ENCODE peak calls at places on chromosomes 1 and 21, in seven cellular contexts. W is activated naive CD4-positive, alpha-beta T cell treated with anti-CD3 and anti-CD28 coated beads, Interleukin-2, amount 10 ng/mL, durations not matched to agents 7 days and 5 days; K is skeletal muscle cell; L is ACHN; I is trophoblast cell; X is T-helper 2 cell; H is tibial nerve. Z is an unnamed sample.

GRCh38 chr1:228555074-228555989 is 68.2 kb downstream of the RNF187 start:
- DNase-seq in W (no peak), K (no peak), L (no peak), I (no peak), X (no peak), H (no peak), Z (no peak)

GRCh38 chr1:236659792-236660587 is 26.3 kb upstream of the ACTN2 start:
- DNase-seq in W (no peak), K (no peak), L (no peak), I (no peak), X (no peak), H (no peak), Z (no peak)

GRCh38 chr1:220787069-220787614 is 429 bp downstream of the MTARC1 start:
- DNase-seq in W (no peak), K (no peak), L (peak; percentile 27), I (peak; percentile 84), X (no peak), H (no peak), Z (no peak)

GRCh38 chr1:166952002-166952746 is 23.2 kb downstream of the ILDR2 start:
- DNase-seq in W (no peak), K (peak; percentile 45), L (no peak), I (no peak), X (no peak), H (no peak), Z (no peak)

GRCh38 chr21:36701912-36702621 is 3.2 kb downstream of the SIM2 start:
- DNase-seq in W (no peak), K (no peak), L (no peak), I (peak; percentile 36), X (no peak), H (no peak), Z (no peak)

GRCh38 chr1:170669586-170670332 is 5.8 kb downstream of the PRRX1 start:
- DNase-seq in W (no peak), K (no peak), L (no peak), I (no peak), X (no peak), H (no peak), Z (no peak)

GRCh38 chr1:193537266-193538003 is 351.0 kb upstream of the B3GALT2 start:
- DNase-seq in W (peak; percentile 86), K (no peak), L (no peak), I (no peak), X (peak; percentile 61), H (no peak), Z (no peak)

GRCh38 chr1:158067651-158068050 is 74.2 kb downstream of the KIRREL1 start:
- DNase-seq in W (no peak), K (peak; percentile 36), L (no peak), I (no peak), X (no peak), H (no peak), Z (no peak)

GRCh38 chr1:29370067-29370466 is 133.7 kb downstream of the PTPRU start:
- DNase-seq in W (no peak), K (no peak), L (no peak), I (no peak), X (no peak), H (no peak), Z (no peak)

GRCh38 chr1:27395441-27396195 is 3.2 kb downstream of the GPR3 start:
- DNase-seq in W (peak; percentile 88), K (no peak), L (peak; percentile 62), I (peak; percentile 63), X (peak; percentile 66), H (peak; percentile 77), Z (peak; percentile 42)

GRCh38 chr1:59136541-59137335 is 160.2 kb upstream of the FGGY start:
- DNase-seq in W (no peak), K (no peak), L (peak; percentile 46), I (peak; percentile 17), X (no peak), H (no peak), Z (no peak)

GRCh38 chr1:204377800-204378608 is 18.3 kb upstream of the PLEKHA6 start:
- DNase-seq in W (peak; percentile 57), K (no peak), L (peak; percentile 85), I (peak; percentile 39), X (peak; percentile 22), H (no peak), Z (peak; percentile 16)

GRCh38 chr1:177351361-177352108 is 180.8 kb downstream of the BRINP2 start:
- DNase-seq in W (no peak), K (no peak), L (no peak), I (peak; percentile 31), X (no peak), H (no peak), Z (no peak)

GRCh38 chr21:41642399-41642798 is 124.5 kb downstream of the RIPK4 start:
- DNase-seq in W (no peak), K (no peak), L (no peak), I (no peak), X (no peak), H (no peak), Z (no peak)

GRCh38 chr1:162549001-162549400 is 12.5 kb upstream of the UAP1 start:
- DNase-seq in W (no peak), K (no peak), L (no peak), I (no peak), X (no peak), H (no peak), Z (no peak)

GRCh38 chr1:160951443-160952128 is 3.0 kb downstream of the ITLN2 start:
- DNase-seq in W (peak; percentile 86), K (peak; percentile 3), L (peak; percentile 67), I (peak; percentile 66), X (peak; percentile 57), H (peak; percentile 47), Z (peak; percentile 61)

GRCh38 chr21:43918385-43918947 is 53.4 kb downstream of the AGPAT3 start:
- DNase-seq in W (no peak), K (no peak), L (no peak), I (no peak), X (no peak), H (no peak), Z (no peak)

GRCh38 chr1:119859647-119860046 is 36.7 kb downstream of the ADAM30 start:
- DNase-seq in W (peak; percentile 36), K (peak; percentile 73), L (peak; percentile 41), I (no peak), X (no peak), H (no peak), Z (peak; percentile 20)

GRCh38 chr1:230568008-230568407 is 74.3 kb upstream of the COG2 start:
- DNase-seq in W (no peak), K (peak; percentile 12), L (no peak), I (peak; percentile 33), X (no peak), H (no peak), Z (no peak)

GRCh38 chr1:42698081-42698813 is 16.0 kb downstream of the YBX1 start:
- DNase-seq in W (no peak), K (no peak), L (no peak), I (no peak), X (no peak), H (no peak), Z (no peak)

GRCh38 chr1:67674260-67675011 is 10.6 kb upstream of the GADD45A start:
- DNase-seq in W (peak; percentile 70), K (peak; percentile 68), L (no peak), I (no peak), X (no peak), H (peak; percentile 17), Z (no peak)

GRCh38 chr1:174999216-174999925 is 376 bp upstream of the CACYBP start:
- DNase-seq in W (peak; percentile 97), K (peak; percentile 98), L (peak; percentile 99), I (peak; percentile 99), X (peak; percentile 95), H (peak; percentile 95), Z (peak; percentile 100)

GRCh38 chr21:15054606-15055239 is 10.1 kb downstream of the NRIP1 start:
- DNase-seq in W (no peak), K (no peak), L (no peak), I (no peak), X (no peak), H (no peak), Z (no peak)

GRCh38 chr1:223261914-223262313 is 102.1 kb downstream of the SUSD4 start:
- DNase-seq in W (no peak), K (no peak), L (no peak), I (no peak), X (no peak), H (no peak), Z (no peak)

GRCh38 chr21:26470361-26471115 is 102.5 kb downstream of the CYYR1 start:
- DNase-seq in W (no peak), K (no peak), L (no peak), I (no peak), X (no peak), H (no peak), Z (no peak)

GRCh38 chr1:178310685-178311105 is 186.1 kb downstream of the CLEC20A start:
- DNase-seq in W (no peak), K (peak; percentile 34), L (peak; percentile 84), I (peak; percentile 14), X (no peak), H (no peak), Z (peak; percentile 77)

GRCh38 chr21:31141389-31142021 is 103.2 kb upstream of the KRTAP19-8 start:
- DNase-seq in W (no peak), K (no peak), L (no peak), I (no peak), X (no peak), H (no peak), Z (no peak)

GRCh38 chr1:211133393-211133840 is 531 bp downstream of the KCNH1 start:
- DNase-seq in W (no peak), K (no peak), L (peak; percentile 66), I (no peak), X (no peak), H (no peak), Z (no peak)

GRCh38 chr1:233081686-233082085 is 131.3 kb downstream of the NTPCR start:
- DNase-seq in W (no peak), K (peak; percentile 46), L (no peak), I (peak; percentile 85), X (no peak), H (no peak), Z (no peak)

GRCh38 chr21:43613755-43614638 is 45.3 kb downstream of the HSF2BP start:
- DNase-seq in W (no peak), K (no peak), L (no peak), I (no peak), X (no peak), H (no peak), Z (no peak)

Z was measured in NCI-H460.